ENCODE peak calls at places on chromosomes 16 and 17, in ten cellular contexts. J is stomach; Q is CD8-positive, alpha-beta memory T cell; L is right lobe of liver; X is RWPE1; A is psoas muscle; C is OCI-LY7; F is CD4-positive, alpha-beta memory T cell; R is tibial artery; I is uterus. H is an unnamed sample.

GRCh38 chr16:67565470-67566100 is 3.3 kb downstream of the CTCF start:
- DNase-seq in J (no peak), Q (no peak), L (no peak), X (no peak), A (no peak), C (no peak), F (no peak), R (no peak), I (no peak), H (no peak)

GRCh38 chr17:39601758-39602532 is 5.8 kb downstream of the NEUROD2 start:
- DNase-seq in J (no peak), Q (no peak), L (no peak), X (no peak), A (no peak), C (no peak), F (no peak), R (no peak), I (no peak), H (no peak)

GRCh38 chr17:29401237-29401636 is 11.1 kb downstream of the TAOK1 start:
- DNase-seq in J (no peak), Q (no peak), L (no peak), X (no peak), A (no peak), C (peak), F (no peak), R (no peak), I (no peak), H (no peak)

GRCh38 chr17:82272495-82273326 is 789 bp downstream of the CSNK1D start:
- DNase-seq in J (no peak), Q (peak), L (peak), X (no peak), A (peak), C (peak), F (peak), R (peak), I (peak), H (no peak)

GRCh38 chr16:55476625-55477533 is 2.1 kb upstream of the MMP2 start:
- DNase-seq in J (no peak), Q (no peak), L (no peak), X (no peak), A (peak), C (no peak), F (no peak), R (peak), I (peak), H (no peak)

GRCh38 chr17:82659886-82660285 is 11.6 kb upstream of the WDR45B start:
- DNase-seq in J (no peak), Q (no peak), L (peak), X (no peak), A (no peak), C (no peak), F (no peak), R (no peak), I (no peak), H (no peak)

GRCh38 chr17:83050651-83051422 is 28.6 kb upstream of the METRNL start:
- DNase-seq in J (no peak), Q (no peak), L (no peak), X (peak), A (no peak), C (no peak), F (no peak), R (no peak), I (no peak), H (peak)

GRCh38 chr16:13923703-13924298 is 3.8 kb downstream of the ERCC4 start:
- DNase-seq in J (no peak), Q (peak), L (no peak), X (peak), A (no peak), C (peak), F (peak), R (no peak), I (no peak), H (no peak)

GRCh38 chr16:3740186-3740585 is 22.9 kb upstream of the TRAP1 start:
- DNase-seq in J (no peak), Q (no peak), L (no peak), X (no peak), A (no peak), C (no peak), F (no peak), R (no peak), I (no peak), H (no peak)

GRCh38 chr16:85584989-85585388 is 28.1 kb upstream of the GSE1 start:
- DNase-seq in J (no peak), Q (no peak), L (no peak), X (no peak), A (no peak), C (no peak), F (no peak), R (no peak), I (no peak), H (no peak)

GRCh38 chr17:78921437-78921971 is 3.7 kb downstream of the TIMP2 start:
- DNase-seq in J (no peak), Q (no peak), L (no peak), X (no peak), A (peak), C (no peak), F (no peak), R (peak), I (no peak), H (no peak)

GRCh38 chr17:78923660-78924453 is 1.3 kb downstream of the TIMP2 start:
- DNase-seq in J (peak), Q (peak), L (peak), X (peak), A (peak), C (peak), F (peak), R (peak), I (peak), H (no peak)

GRCh38 chr17:78924481-78925151 is 571 bp downstream of the TIMP2 start:
- DNase-seq in J (no peak), Q (no peak), L (no peak), X (no peak), A (peak), C (no peak), F (no peak), R (no peak), I (peak), H (no peak)

GRCh38 chr17:78925234-78925633 is at the start of gene TIMP2:
- DNase-seq in J (peak), Q (peak), L (peak), X (peak), A (peak), C (peak), F (peak), R (peak), I (peak), H (peak)

GRCh38 chr17:78922876-78923498 is 2.2 kb downstream of the TIMP2 start:
- DNase-seq in J (no peak), Q (no peak), L (no peak), X (no peak), A (no peak), C (no peak), F (no peak), R (no peak), I (no peak), H (no peak)
- H3K27ac ChIP-seq in J (peak), Q (no peak), L (no peak), X (peak), A (no peak), C (no peak), F (no peak), R (peak), I (peak), H (peak)

GRCh38 chr16:23466162-23466885 is 13.3 kb upstream of the COG7 start:
- DNase-seq in J (no peak), Q (no peak), L (no peak), X (peak), A (peak), C (no peak), F (no peak), R (no peak), I (no peak), H (no peak)
- H3K27ac ChIP-seq in J (peak), Q (no peak), L (no peak), X (peak), A (peak), C (no peak), F (no peak), R (no peak), I (no peak), H (no peak)

GRCh38 chr17:17351901-17352781 is 49.0 kb downstream of the NT5M start:
- DNase-seq in J (peak), Q (no peak), L (peak), X (no peak), A (peak), C (no peak), F (no peak), R (no peak), I (no peak), H (peak)
- H3K27ac ChIP-seq in J (no peak), Q (no peak), L (no peak), X (no peak), A (no peak), C (no peak), F (no peak), R (peak), I (no peak), H (peak)

GRCh38 chr17:7477392-7478275 is 1.8 kb downstream of the ZBTB4 start:
- DNase-seq in J (peak), Q (peak), L (no peak), X (peak), A (no peak), C (no peak), F (no peak), R (peak), I (no peak), H (no peak)

GRCh38 chr17:7475764-7476422 is 3.5 kb downstream of the ZBTB4 start:
- DNase-seq in J (no peak), Q (no peak), L (no peak), X (peak), A (peak), C (no peak), F (no peak), R (peak), I (peak), H (no peak)

GRCh38 chr17:7476474-7476873 is 3.0 kb downstream of the ZBTB4 start:
- DNase-seq in J (no peak), Q (no peak), L (no peak), X (peak), A (no peak), C (no peak), F (no peak), R (no peak), I (no peak), H (no peak)

GRCh38 chr17:7478276-7479138 is 924 bp downstream of the ZBTB4 start:
- DNase-seq in J (peak), Q (peak), L (no peak), X (peak), A (peak), C (no peak), F (peak), R (peak), I (peak), H (no peak)

DNA sequence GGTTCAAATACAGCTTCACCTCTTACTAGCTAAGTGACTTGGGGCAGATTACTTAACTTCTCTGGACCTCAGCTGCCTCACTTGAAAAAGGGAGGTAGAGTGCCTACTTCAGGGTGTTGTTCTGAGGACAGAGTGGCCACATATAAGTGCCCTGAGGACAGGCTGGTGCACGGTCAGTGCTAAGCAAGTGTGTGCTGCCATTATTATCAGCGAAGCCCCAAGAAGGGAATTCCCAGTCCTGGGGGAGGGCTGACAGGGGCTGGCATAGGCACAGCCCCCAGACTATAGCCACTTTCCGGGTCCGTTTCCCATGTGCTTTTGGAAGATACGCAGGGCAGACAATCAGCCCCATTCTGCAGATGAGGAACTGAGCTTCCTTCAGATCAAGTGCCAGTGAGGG is 2.5 kb downstream of the ZBTB4 start:
- DNase-seq in J (no peak), Q (no peak), L (no peak), X (no peak), A (no peak), C (no peak), F (no peak), R (no peak), I (no peak), H (no peak)
- H3K27ac ChIP-seq in J (peak), Q (no peak), L (no peak), X (peak), A (peak), C (no peak), F (no peak), R (peak), I (peak), H (peak)

GRCh38 chr17:64502809-64503208 is 3.3 kb downstream of the DDX5 start:
- DNase-seq in J (no peak), Q (no peak), L (no peak), X (no peak), A (no peak), C (no peak), F (no peak), R (no peak), I (no peak), H (no peak)
- H3K27ac ChIP-seq in J (no peak), Q (no peak), L (no peak), X (no peak), A (peak), C (no peak), F (peak), R (peak), I (no peak), H (peak)

DNA sequence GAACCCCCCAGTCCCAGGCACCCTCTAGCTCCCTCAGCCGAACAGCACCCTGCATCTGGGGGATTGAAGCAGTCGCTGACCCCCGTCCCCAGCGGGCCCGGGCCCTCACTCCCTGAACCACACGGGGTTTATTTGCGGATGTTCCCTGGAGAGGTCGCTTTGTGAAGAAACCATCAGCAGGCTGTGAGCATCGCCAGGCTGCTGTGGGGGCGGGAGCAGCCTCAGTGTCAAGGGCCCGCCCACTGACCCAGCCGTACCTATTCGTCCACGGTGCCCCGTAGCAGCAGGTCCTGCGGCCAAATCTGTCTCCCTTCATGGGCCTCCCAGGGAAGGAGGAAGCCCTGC is 6.4 kb upstream of the RAB40C start:
- DNase-seq in J (no peak), Q (no peak), L (no peak), X (no peak), A (no peak), C (no peak), F (no peak), R (no peak), I (no peak), H (no peak)
- H3K27ac ChIP-seq in J (no peak), Q (no peak), L (no peak), X (peak), A (no peak), C (no peak), F (no peak), R (no peak), I (no peak), H (no peak)

GRCh38 chr17:47966079-47966519 is 4.8 kb upstream of the CDK5RAP3 start:
- DNase-seq in J (no peak), Q (no peak), L (no peak), X (no peak), A (no peak), C (no peak), F (no peak), R (no peak), I (peak), H (no peak)
- H3K27ac ChIP-seq in J (peak), Q (no peak), L (peak), X (peak), A (no peak), C (no peak), F (no peak), R (no peak), I (peak), H (no peak)

GRCh38 chr16:87238371-87238715 is 78.8 kb downstream of the C16orf95 start:
- DNase-seq in J (no peak), Q (no peak), L (no peak), X (no peak), A (no peak), C (no peak), F (no peak), R (no peak), I (no peak), H (no peak)

GRCh38 chr16:87243383-87243964 is 73.7 kb downstream of the C16orf95 start:
- DNase-seq in J (no peak), Q (no peak), L (no peak), X (no peak), A (no peak), C (no peak), F (no peak), R (no peak), I (no peak), H (no peak)

GRCh38 chr16:87236516-87237115 is 80.6 kb downstream of the C16orf95 start:
- DNase-seq in J (no peak), Q (no peak), L (no peak), X (no peak), A (no peak), C (no peak), F (no peak), R (no peak), I (no peak), H (no peak)

GRCh38 chr16:87241135-87241771 is 75.9 kb downstream of the C16orf95 start:
- DNase-seq in J (no peak), Q (no peak), L (no peak), X (no peak), A (no peak), C (no peak), F (no peak), R (no peak), I (no peak), H (no peak)

GRCh38 chr16:87240211-87241134 is 76.7 kb downstream of the C16orf95 start:
- DNase-seq in J (no peak), Q (no peak), L (no peak), X (peak), A (no peak), C (no peak), F (no peak), R (no peak), I (no peak), H (no peak)
- H3K27ac ChIP-seq in J (no peak), Q (no peak), L (no peak), X (peak), A (no peak), C (no peak), F (no peak), R (no peak), I (no peak), H (no peak)

DNA sequence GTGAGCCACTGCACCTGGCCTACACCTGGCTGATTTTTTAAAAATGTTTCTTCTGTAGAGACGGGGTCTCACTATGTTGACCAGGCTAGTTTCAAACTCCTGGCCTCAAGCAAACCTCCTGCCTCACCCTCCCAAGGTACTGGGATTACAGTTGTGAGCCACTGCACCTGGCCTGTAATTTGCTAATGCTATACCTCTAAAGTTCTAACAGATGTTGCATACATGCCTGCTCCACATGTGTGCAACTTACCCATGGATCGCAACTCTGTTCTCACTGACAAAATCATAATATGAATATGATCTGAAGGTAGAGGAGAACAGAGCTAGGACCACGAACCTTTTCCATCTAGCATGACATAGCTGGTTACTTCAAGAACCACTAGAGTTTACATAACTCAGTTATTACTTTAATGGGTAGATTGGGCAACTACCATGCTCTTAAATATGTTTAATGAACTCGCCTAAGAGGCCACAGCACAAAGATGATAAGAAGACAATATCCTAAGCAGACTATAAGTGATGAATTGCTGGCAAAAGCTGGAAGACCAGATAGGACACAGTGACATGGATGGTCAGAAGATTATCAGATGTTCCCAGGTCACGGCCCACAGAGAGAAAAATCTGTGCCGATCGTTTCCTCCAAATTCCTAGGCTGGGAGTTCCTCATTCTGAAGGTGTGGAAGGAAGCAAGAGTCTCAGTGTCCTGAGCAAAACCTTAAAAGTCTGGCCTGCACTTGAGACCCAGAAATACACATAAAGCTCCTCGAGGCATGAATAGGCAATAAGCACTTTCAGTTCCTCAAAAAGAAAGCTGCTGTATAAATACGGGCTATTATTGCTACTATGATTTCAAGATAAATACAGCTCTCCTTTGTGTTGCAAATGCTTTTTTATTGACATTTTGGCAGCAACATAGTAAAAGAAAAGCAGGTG is 53.6 kb upstream of the ICAM2 start:
- DNase-seq in J (no peak), Q (no peak), L (no peak), X (no peak), A (no peak), C (peak), F (no peak), R (no peak), I (no peak), H (no peak)
- H3K27ac ChIP-seq in J (peak), Q (no peak), L (peak), X (no peak), A (no peak), C (peak), F (no peak), R (no peak), I (no peak), H (no peak)

GRCh38 chr17:75366432-75366831 is 39.0 kb downstream of the GRB2 start:
- DNase-seq in J (no peak), Q (no peak), L (no peak), X (no peak), A (no peak), C (no peak), F (no peak), R (no peak), I (no peak), H (no peak)
- H3K27ac ChIP-seq in J (no peak), Q (no peak), L (no peak), X (no peak), A (no peak), C (peak), F (no peak), R (no peak), I (no peak), H (no peak)

H was measured in coronary artery.